ENCODE peak calls at places on chromosomes 5 and 9, in eight cellular contexts. J is AG08395, Q is lung microvascular endothelial cell, P is foreskin keratinocyte, H is ecto neural progenitor cell, W is EH, A is body of pancreas, U is mesothelial cell of epicardium. K is an unnamed sample.

GRCh38 chr9:107243757-107244156 is 39.3 kb upstream of the RAD23B start:
- DNase-seq in W (peak; percentile 66), A (peak; percentile 76), U (no peak), J (peak; percentile 34), Q (no peak), H (no peak), P (peak; percentile 98), K (no peak)

GRCh38 chr9:70746760-70747159 is 332.3 kb upstream of the KLF9 start:
- DNase-seq in J (no peak), Q (no peak), H (no peak), W (peak; percentile 65), A (no peak), P (no peak), U (no peak), K (no peak)

GRCh38 chr5:133370281-133370890 is 242.0 kb downstream of the FSTL4 start:
- DNase-seq in A (no peak), W (peak; percentile 11), P (peak; percentile 78), U (no peak), Q (no peak), J (peak; percentile 24), H (peak; percentile 30), K (no peak)

GRCh38 chr5:10370931-10371330 is 17.4 kb downstream of the MARCHF6 start:
- DNase-seq in W (no peak), H (no peak), Q (no peak), J (no peak), A (no peak), P (no peak), U (no peak), K (no peak)

GRCh38 chr9:37325778-37326177 is 96.7 kb upstream of the GRHPR start:
- DNase-seq in Q (no peak), H (no peak), A (peak; percentile 20), P (no peak), W (peak; percentile 5), U (no peak), J (no peak), K (no peak)

GRCh38 chr5:169064093-169064492 is 236.8 kb downstream of the SLIT3 start:
- DNase-seq in H (no peak), W (peak; percentile 50), P (no peak), J (no peak), A (no peak), Q (no peak), U (peak; percentile 31), K (no peak)

GRCh38 chr5:134176523-134177196 is at the start of gene SKP1:
- DNase-seq in Q (peak; percentile 88), U (peak; percentile 75), A (peak; percentile 87), P (peak; percentile 77), W (peak; percentile 81), H (peak; percentile 92), J (peak; percentile 93), K (peak; percentile 49)

GRCh38 chr9:135061441-135061840 is 26.0 kb upstream of the OLFM1 start:
- DNase-seq in Q (no peak), J (no peak), U (peak; percentile 6), H (no peak), A (no peak), W (no peak), P (no peak), K (no peak)

GRCh38 chr9:114425126-114425525 is 37.3 kb upstream of the AKNA start:
- DNase-seq in A (no peak), Q (no peak), P (no peak), J (no peak), H (no peak), U (no peak), W (no peak), K (no peak)

GRCh38 chr5:59840200-59840601 is 53.3 kb downstream of the PDE4D start:
- DNase-seq in U (no peak), A (no peak), W (peak; percentile 85), H (no peak), P (peak; percentile 80), Q (no peak), J (no peak), K (no peak)

GRCh38 chr5:123438902-123439301 is 15.7 kb upstream of the CEP120 start:
- DNase-seq in W (peak; percentile 53), H (no peak), Q (no peak), U (no peak), P (no peak), A (no peak), J (no peak), K (no peak)

GRCh38 chr9:136859821-136860269 is 6.3 kb downstream of the EDF1 start:
- DNase-seq in Q (no peak), H (no peak), P (no peak), U (peak; percentile 20), J (no peak), W (no peak), A (no peak), K (no peak)

GRCh38 chr9:121773286-121773953 is 122.0 kb downstream of the DAB2IP start:
- DNase-seq in J (no peak), U (peak; percentile 10), Q (no peak), P (no peak), H (no peak), W (no peak), A (peak; percentile 6), K (no peak)

GRCh38 chr9:80146466-80146865 is 574.7 kb downstream of the TLE4 start:
- DNase-seq in H (no peak), A (no peak), W (peak; percentile 21), J (peak; percentile 11), U (no peak), P (no peak), Q (no peak), K (no peak)

GRCh38 chr5:157570801-157571200 is 4.8 kb downstream of the ADAM19 start:
- DNase-seq in W (no peak), A (no peak), J (no peak), P (no peak), H (no peak), Q (no peak), U (no peak), K (no peak)

GRCh38 chr9:91073049-91073810 is 271.6 kb downstream of the SYK start:
- DNase-seq in H (no peak), Q (no peak), J (no peak), P (no peak), W (no peak), A (peak; percentile 19), U (no peak), K (no peak)

GRCh38 chr5:150111121-150111520 is 24.8 kb upstream of the CSF1R start:
- DNase-seq in Q (no peak), W (peak; percentile 6), A (no peak), P (no peak), U (no peak), H (peak; percentile 52), J (no peak), K (peak; percentile 1)

GRCh38 chr9:133251773-133252172 is 23.2 kb downstream of the ABO start:
- DNase-seq in A (no peak), U (no peak), W (no peak), Q (no peak), J (no peak), H (no peak), P (no peak), K (no peak)

GRCh38 chr9:105328296-105328695 is 83.8 kb downstream of the SLC44A1 start:
- DNase-seq in J (no peak), W (no peak), Q (no peak), A (no peak), U (no peak), P (no peak), H (no peak), K (no peak)

GRCh38 chr9:83313771-83314170 is 224.4 kb downstream of the FRMD3 start:
- DNase-seq in J (no peak), P (no peak), H (no peak), Q (no peak), W (no peak), U (no peak), A (no peak), K (no peak)

GRCh38 chr9:133516256-133516960 is 8.4 kb downstream of the MYMK start:
- DNase-seq in U (no peak), W (no peak), Q (no peak), P (no peak), J (no peak), A (no peak), H (no peak), K (no peak)

GRCh38 chr9:111985315-111985714 is 88.7 kb downstream of the UGCG start:
- DNase-seq in J (no peak), U (no peak), Q (no peak), W (no peak), A (no peak), P (no peak), H (no peak), K (no peak)